ENCODE peak calls at places on chromosomes 5 and 9, in nine cellular contexts. A is B cell, W is RCC 7860, V is GM23338, E is HuH-7, C is neuronal stem cell, Z is skeletal muscle cell, S is PC-9, B is ureter. G is an unnamed sample.

GRCh38 chr5:16727937-16728336 is 111.1 kb upstream of the RETREG1 start:
- DNase-seq in B (no peak), E (no peak), S (no peak), Z (no peak), A (no peak), V (no peak), C (no peak), W (no peak), G (no peak)

GRCh38 chr5:138263581-138263980 is 10.8 kb downstream of the GFRA3 start:
- DNase-seq in V (no peak), S (no peak), B (no peak), C (no peak), E (no peak), W (no peak), Z (no peak), A (no peak), G (no peak)

GRCh38 chr5:35309365-35310130 is 79.3 kb upstream of the PRLR start:
- DNase-seq in S (no peak), C (no peak), B (no peak), E (no peak), V (no peak), W (no peak), Z (no peak), A (no peak), G (no peak)

GRCh38 chr5:173721259-173722232 is 105.1 kb upstream of the BOD1 start:
- DNase-seq in S (no peak), A (no peak), W (no peak), E (no peak), Z (no peak), V (no peak), B (no peak), C (no peak), G (no peak)

GRCh38 chr5:19855929-19856328 is 132.1 kb downstream of the CDH18 start:
- DNase-seq in V (no peak), Z (peak; percentile 27), S (no peak), A (no peak), B (no peak), W (no peak), E (no peak), C (no peak), G (no peak)

GRCh38 chr9:91258448-91258847 is 103.3 kb downstream of the AUH start:
- DNase-seq in B (no peak), V (no peak), E (no peak), C (no peak), W (no peak), S (no peak), Z (no peak), A (no peak), G (no peak)

GRCh38 chr9:91132576-91133073 is 229.1 kb downstream of the AUH start:
- DNase-seq in E (no peak), W (no peak), A (no peak), C (no peak), S (no peak), V (no peak), B (no peak), Z (no peak), G (no peak)

GRCh38 chr5:9524941-9525340 is 20.9 kb downstream of the SEMA5A start:
- DNase-seq in C (no peak), S (no peak), V (no peak), A (no peak), B (no peak), E (no peak), Z (no peak), W (no peak), G (no peak)

GRCh38 chr5:159496773-159497172 is 166.5 kb upstream of the IL12B start:
- DNase-seq in B (no peak), E (no peak), Z (no peak), W (no peak), V (no peak), A (no peak), C (no peak), S (no peak), G (no peak)

GRCh38 chr9:115575147-115575546 is 457.2 kb upstream of the TNC start:
- DNase-seq in E (no peak), B (no peak), C (no peak), Z (no peak), V (no peak), S (no peak), A (no peak), W (no peak), G (no peak)

GRCh38 chr5:164578401-164578800 is 1073.0 kb downstream of the MAT2B start:
- DNase-seq in C (no peak), Z (no peak), V (no peak), S (no peak), W (no peak), A (no peak), E (no peak), B (no peak), G (no peak)

GRCh38 chr9:36258170-36258988 is at the start of gene GNE:
- DNase-seq in V (peak; percentile 96), E (peak; percentile 99), Z (peak; percentile 89), S (peak; percentile 90), B (peak; percentile 99), C (peak; percentile 93), W (peak; percentile 80), A (peak; percentile 91), G (peak; percentile 95)

G was measured in H9.